ENCODE peak calls at places on chromosomes 7 and 10, in six cellular contexts. Z, X, J, V, G and B are unnamed samples.

GRCh38 chr7:150685219-150686029 is at the start of gene GIMAP2:
- DNase-seq in Z (no peak), X (no peak), J (peak; percentile 15), V (no peak), G (no peak), B (peak; percentile 23)

GRCh38 chr7:68729361-68729760 is 868.9 kb upstream of the AUTS2 start:
- DNase-seq in Z (no peak), X (peak; percentile 16), J (no peak), V (no peak), G (no peak), B (no peak)

GRCh38 chr10:109933984-109934565 is 10.8 kb upstream of the XPNPEP1 start:
- DNase-seq in Z (no peak), X (no peak), J (no peak), V (no peak), G (no peak), B (no peak)

GRCh38 chr7:92403760-92404074 is 43.6 kb upstream of the GATAD1 start:
- DNase-seq in Z (no peak), X (no peak), J (no peak), V (no peak), G (no peak), B (no peak)

GRCh38 chr10:77351386-77351785 is 286.2 kb downstream of the KCNMA1 start:
- DNase-seq in Z (peak; percentile 41), X (no peak), J (peak; percentile 68), V (no peak), G (peak; percentile 16), B (no peak)

GRCh38 chr10:121530481-121531075 is 67.7 kb downstream of the FGFR2 start:
- DNase-seq in Z (no peak), X (no peak), J (no peak), V (no peak), G (no peak), B (no peak)

GRCh38 chr7:37540917-37541316 is 92.3 kb upstream of the ELMO1 start:
- DNase-seq in Z (no peak), X (no peak), J (no peak), V (no peak), G (no peak), B (no peak)

GRCh38 chr10:18523025-18523424 is 128.4 kb downstream of the NSUN6 start:
- DNase-seq in Z (peak; percentile 11), X (no peak), J (no peak), V (no peak), G (no peak), B (no peak)

GRCh38 chr10:87775766-87776165 is 42.3 kb downstream of the ATAD1 start:
- DNase-seq in Z (peak; percentile 20), X (no peak), J (peak; percentile 23), V (no peak), G (no peak), B (no peak)

GRCh38 chr10:15201589-15202300 is 33.3 kb upstream of the NMT2 start:
- DNase-seq in Z (peak; percentile 73), X (no peak), J (peak; percentile 46), V (no peak), G (peak; percentile 33), B (no peak)

GRCh38 chr10:93485690-93486089 is 3.6 kb upstream of the MYOF start:
- DNase-seq in Z (no peak), X (no peak), J (no peak), V (no peak), G (no peak), B (no peak)

GRCh38 chr7:981793-982510 is 1.0 kb upstream of the CYP2W1 start:
- DNase-seq in Z (no peak), X (no peak), J (no peak), V (no peak), G (no peak), B (no peak)

GRCh38 chr7:126401918-126402317 is 850.8 kb downstream of the GRM8 start:
- DNase-seq in Z (no peak), X (no peak), J (no peak), V (no peak), G (no peak), B (no peak)

GRCh38 chr10:116186273-116186672 is 86.7 kb downstream of the GFRA1 start:
- DNase-seq in Z (no peak), X (no peak), J (no peak), V (no peak), G (no peak), B (no peak)

GRCh38 chr7:24665564-24666294 is 91.5 kb downstream of the GSDME start:
- DNase-seq in Z (peak; percentile 16), X (no peak), J (peak; percentile 71), V (no peak), G (peak; percentile 32), B (peak; percentile 24)

GRCh38 chr7:55966851-55967250 is 2.5 kb downstream of the NIPSNAP2 start:
- DNase-seq in Z (no peak), X (no peak), J (no peak), V (no peak), G (no peak), B (no peak)

GRCh38 chr10:21526952-21527633 is 1.6 kb upstream of the SKIDA1 start:
- DNase-seq in Z (no peak), X (peak; percentile 81), J (peak; percentile 55), V (peak; percentile 77), G (no peak), B (peak; percentile 71)

GRCh38 chr10:96414303-96414702 is 55.5 kb upstream of the OPALIN start:
- DNase-seq in Z (no peak), X (no peak), J (no peak), V (no peak), G (no peak), B (no peak)

GRCh38 chr7:116328161-116328560 is 117.8 kb downstream of the TES start:
- DNase-seq in Z (no peak), X (no peak), J (no peak), V (no peak), G (no peak), B (no peak)

GRCh38 chr10:70743879-70744278 is 41.3 kb downstream of the TBATA start:
- DNase-seq in Z (no peak), X (no peak), J (no peak), V (no peak), G (no peak), B (no peak)

GRCh38 chr10:102781089-102781920 is 37.6 kb downstream of the WBP1L start:
- DNase-seq in Z (no peak), X (no peak), J (no peak), V (no peak), G (no peak), B (peak; percentile 56)

GRCh38 chr7:98860069-98860468 is 9.7 kb downstream of the TMEM130 start:
- DNase-seq in Z (no peak), X (no peak), J (no peak), V (no peak), G (no peak), B (no peak)

GRCh38 chr7:47477191-47478016 is 104.5 kb downstream of the TNS3 start:
- DNase-seq in Z (no peak), X (no peak), J (no peak), V (no peak), G (no peak), B (no peak)
- H3K4me1 ChIP-seq in Z (peaks cover 50% of the 10 kb centered on the region), X (peaks cover 80% of the 10 kb centered on the region), J (peaks cover 42% of the 10 kb centered on the region), V (peaks cover 77% of the 10 kb centered on the region), G (peaks cover 100% of the 10 kb centered on the region), B (peaks cover 72% of the 10 kb centered on the region)

DNA sequence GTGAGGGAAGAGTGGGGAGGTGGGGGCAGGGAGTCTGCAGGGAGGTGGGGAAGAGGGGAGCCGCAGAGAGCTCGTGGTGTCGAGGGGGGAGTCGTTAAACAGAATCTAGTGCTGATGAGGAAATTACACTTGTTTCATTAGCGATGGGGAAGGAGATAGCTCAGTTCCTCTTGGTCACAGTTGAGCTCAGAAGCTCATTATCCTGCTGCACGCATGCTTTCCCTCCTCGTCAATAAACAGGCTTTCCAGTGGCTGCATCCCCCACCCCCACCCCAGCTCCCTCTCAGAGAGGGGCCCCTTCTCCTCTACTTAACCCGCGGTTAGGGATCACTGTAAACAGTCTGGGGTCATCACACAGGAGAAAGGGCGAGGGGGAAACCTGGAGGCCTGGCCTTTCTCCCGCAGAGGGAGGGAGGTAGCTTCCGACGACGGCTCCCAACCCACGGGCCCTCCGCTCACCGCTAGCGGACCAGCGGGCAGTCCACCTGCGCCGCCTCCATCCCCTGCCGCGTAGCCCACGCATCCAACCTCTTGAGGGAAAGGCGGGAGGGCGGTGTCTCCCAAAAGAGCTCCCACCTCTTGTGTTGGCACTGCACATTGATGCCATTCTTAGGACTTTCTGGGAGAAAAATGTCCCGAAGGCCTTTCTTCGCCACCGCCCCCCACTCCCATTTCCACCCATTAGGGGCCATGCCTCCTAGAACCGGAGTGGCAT is 80.7 kb downstream of the PAX2 start:
- DNase-seq in Z (no peak), X (no peak), J (no peak), V (peak; percentile 15), G (no peak), B (no peak)
- H3K4me1 ChIP-seq in Z (peaks cover 9% of the 10 kb centered on the region), X (peaks cover 45% of the 10 kb centered on the region), J (peaks cover 8% of the 10 kb centered on the region), V (peaks cover 34% of the 10 kb centered on the region), G (peaks cover 5% of the 10 kb centered on the region), B (peaks cover 34% of the 10 kb centered on the region)

GRCh38 chr7:130895006-130895750 is 161.2 kb upstream of the KLF14 start:
- DNase-seq in Z (no peak), X (no peak), J (no peak), V (no peak), G (no peak), B (no peak)
- H3K4me1 ChIP-seq in Z (peaks cover 85% of the 10 kb centered on the region), X (peaks cover 93% of the 10 kb centered on the region), J (peaks cover 92% of the 10 kb centered on the region), V (peaks cover 86% of the 10 kb centered on the region), G (peaks cover 97% of the 10 kb centered on the region), B (peaks cover 50% of the 10 kb centered on the region)

GRCh38 chr7:18534481-18534880 is 38.9 kb downstream of the HDAC9 start:
- DNase-seq in Z (peak; percentile 18), X (no peak), J (no peak), V (no peak), G (no peak), B (no peak)

GRCh38 chr7:18529213-18529612 is 33.7 kb downstream of the HDAC9 start:
- DNase-seq in Z (no peak), X (no peak), J (no peak), V (no peak), G (no peak), B (no peak)

GRCh38 chr7:18532813-18533212 is 37.3 kb downstream of the HDAC9 start:
- DNase-seq in Z (no peak), X (no peak), J (no peak), V (no peak), G (no peak), B (no peak)

GRCh38 chr7:18531539-18531938 is 36.0 kb downstream of the HDAC9 start:
- DNase-seq in Z (no peak), X (no peak), J (no peak), V (no peak), G (no peak), B (no peak)

DNA sequence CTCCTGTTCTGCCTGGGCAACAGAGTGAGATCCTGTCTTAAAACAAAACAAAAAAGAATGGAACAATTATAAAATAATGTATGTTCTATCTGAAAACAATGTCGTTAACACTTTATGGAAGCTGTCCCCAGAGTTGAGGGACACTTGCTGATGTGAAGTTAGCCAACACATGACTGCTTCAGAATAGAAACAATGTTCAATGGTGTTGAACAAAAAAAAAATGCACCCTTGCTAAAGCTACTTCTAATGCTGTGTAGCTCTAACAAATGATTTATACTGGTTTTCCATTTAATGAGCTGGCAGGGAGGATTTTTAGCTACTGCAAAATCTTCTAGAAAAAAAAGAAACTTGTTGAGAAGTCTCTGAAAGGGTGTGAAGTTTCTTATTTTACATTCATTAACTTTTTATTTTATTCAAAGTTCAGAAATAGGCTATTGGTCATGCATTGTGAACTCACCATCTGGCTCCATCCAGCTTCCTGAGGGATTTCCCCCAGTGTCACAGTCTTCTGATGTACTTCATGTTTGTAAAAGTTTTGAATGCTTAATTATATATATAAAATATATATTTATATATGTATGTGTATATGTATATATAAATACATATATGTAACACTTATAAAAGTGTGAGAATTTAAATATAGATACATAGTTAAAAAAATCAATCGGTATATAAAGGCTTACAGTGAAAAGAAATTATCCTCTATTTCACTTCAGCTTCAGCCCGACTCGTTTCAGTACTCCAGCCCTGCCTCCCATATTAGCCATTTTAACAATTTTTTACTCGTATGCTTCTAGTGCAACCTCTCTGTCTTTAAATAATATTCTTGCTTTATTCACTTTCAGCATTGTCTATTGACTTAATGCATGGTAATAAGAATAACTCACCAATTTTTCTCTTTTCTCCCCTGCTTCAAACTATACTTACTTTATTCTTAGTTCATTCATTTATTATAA is 35.0 kb downstream of the HDAC9 start:
- DNase-seq in Z (no peak), X (no peak), J (no peak), V (no peak), G (no peak), B (no peak)
- H3K4me1 ChIP-seq in Z (no peaks in the 10 kb centered on the region), X (peaks cover 66% of the 10 kb centered on the region), J (no peaks in the 10 kb centered on the region), V (no peaks in the 10 kb centered on the region), G (no peaks in the 10 kb centered on the region), B (peaks cover 48% of the 10 kb centered on the region)